ENCODE peak calls at places on chromosomes 1 and 21, in eight cellular contexts. N is substantia nigra; S is T follicular helper cell; D is activated effector memory CD4-positive, alpha-beta T cell treated with anti-CD3 and anti-CD28 coated beads, Interleukin-2, amount 50 U/mL, for 16 hours; M is activated T-cell treated with anti-CD3 and anti-CD28 coated beads, Interleukin-2, amount 50 U/mL, for 72 hours; R is C1 segment of cervical spinal cord; J is GM23248; V is heart right ventricle. A is an unnamed sample.

GRCh38 chr21:25999935-26000582 is 170.5 kb downstream of the APP start:
- DNase-seq in N (no peak), S (peak), D (peak), M (peak), R (no peak), J (no peak), V (no peak), A (no peak)

GRCh38 chr1:48878191-48878940 is 101.7 kb upstream of the BEND5 start:
- DNase-seq in N (no peak), S (no peak), D (no peak), M (no peak), R (no peak), J (peak), V (no peak), A (no peak)

GRCh38 chr21:38223893-38224540 is 32.8 kb upstream of the KCNJ15 start:
- DNase-seq in N (no peak), S (no peak), D (no peak), M (peak), R (no peak), J (no peak), V (no peak), A (no peak)

GRCh38 chr1:25487628-25488027 is 55.8 kb upstream of the LDLRAP1 start:
- DNase-seq in N (no peak), S (no peak), D (peak), M (peak), R (no peak), J (peak), V (no peak), A (no peak)

GRCh38 chr1:183002797-183003594 is 20.2 kb upstream of the LAMC1 start:
- DNase-seq in N (no peak), S (no peak), D (no peak), M (no peak), R (no peak), J (peak), V (peak), A (no peak)

GRCh38 chr1:193185861-193186714 is at the start of gene B3GALT2:
- DNase-seq in N (peak), S (no peak), D (no peak), M (no peak), R (peak), J (peak), V (no peak), A (no peak)

GRCh38 chr1:50350868-50351267 is 72.4 kb downstream of the DMRTA2 start:
- DNase-seq in N (no peak), S (no peak), D (no peak), M (no peak), R (no peak), J (no peak), V (no peak), A (no peak)

GRCh38 chr1:23613191-23614126 is 54.2 kb upstream of the ID3 start:
- DNase-seq in N (no peak), S (no peak), D (peak), M (peak), R (no peak), J (no peak), V (no peak), A (no peak)

GRCh38 chr1:12434174-12434573 is 183.8 kb downstream of the DHRS3 start:
- DNase-seq in N (no peak), S (peak), D (peak), M (peak), R (no peak), J (peak), V (no peak), A (peak)

GRCh38 chr1:90220941-90221693 is 226.2 kb downstream of the ZNF326 start:
- DNase-seq in N (no peak), S (no peak), D (no peak), M (no peak), R (no peak), J (no peak), V (no peak), A (no peak)

GRCh38 chr1:21311016-21311415 is 20.8 kb upstream of the ECE1 start:
- DNase-seq in N (peak), S (no peak), D (no peak), M (no peak), R (peak), J (no peak), V (no peak), A (no peak)

GRCh38 chr1:184535191-184535970 is 148.6 kb downstream of the C1orf21 start:
- DNase-seq in N (no peak), S (no peak), D (no peak), M (no peak), R (no peak), J (peak), V (no peak), A (no peak)

GRCh38 chr21:44890961-44891541 is 17.6 kb upstream of the PTTG1IP start:
- DNase-seq in N (no peak), S (no peak), D (no peak), M (no peak), R (no peak), J (no peak), V (no peak), A (no peak)

GRCh38 chr1:245319161-245319560 is 164.4 kb downstream of the KIF26B start:
- DNase-seq in N (no peak), S (no peak), D (no peak), M (no peak), R (no peak), J (no peak), V (no peak), A (no peak)

GRCh38 chr1:24966724-24967346 is 36.8 kb upstream of the RUNX3 start:
- DNase-seq in N (no peak), S (peak), D (peak), M (peak), R (no peak), J (peak), V (no peak), A (no peak)

GRCh38 chr1:103144681-103145080 is 36.4 kb upstream of the COL11A1 start:
- DNase-seq in N (no peak), S (no peak), D (no peak), M (no peak), R (no peak), J (no peak), V (no peak), A (no peak)

GRCh38 chr1:10693497-10694273 is 102.8 kb downstream of the CASZ1 start:
- DNase-seq in N (no peak), S (peak), D (peak), M (peak), R (no peak), J (peak), V (no peak), A (no peak)

GRCh38 chr1:25645641-25646400 is 29.2 kb downstream of the MAN1C1 start:
- DNase-seq in N (no peak), S (no peak), D (no peak), M (no peak), R (no peak), J (no peak), V (no peak), A (no peak)

GRCh38 chr1:32334864-32335618 is 992 bp downstream of the MARCKSL1 start:
- DNase-seq in N (no peak), S (peak), D (peak), M (peak), R (peak), J (peak), V (peak), A (no peak)

GRCh38 chr1:64474639-64475038 is 4.7 kb downstream of the CACHD1 start:
- DNase-seq in N (no peak), S (no peak), D (no peak), M (no peak), R (peak), J (peak), V (peak), A (no peak)

GRCh38 chr1:36411674-36412648 is 14.3 kb upstream of the LSM10 start:
- DNase-seq in N (no peak), S (no peak), D (peak), M (peak), R (no peak), J (peak), V (no peak), A (no peak)

GRCh38 chr1:244801246-244801645 is 34.2 kb upstream of the COX20 start:
- DNase-seq in N (no peak), S (peak), D (peak), M (peak), R (no peak), J (peak), V (no peak), A (no peak)

GRCh38 chr1:7595338-7595737 is 175.8 kb upstream of the VAMP3 start:
- DNase-seq in N (no peak), S (no peak), D (no peak), M (no peak), R (no peak), J (peak), V (no peak), A (no peak)

GRCh38 chr1:115158181-115158580 is 68.9 kb upstream of the TSPAN2 start:
- DNase-seq in N (no peak), S (no peak), D (no peak), M (no peak), R (no peak), J (peak), V (peak), A (no peak)

A was measured in glomerular endothelial cell.